ENCODE peak calls at places on chromosomes 3 and 15, in four cellular contexts. R, Y, N and S are unnamed samples.

GRCh38 chr3:31246293-31247062 is 286.2 kb upstream of the STT3B start:
- DNase-seq in R (no peak), Y (no peak), N (no peak), S (no peak)

GRCh38 chr3:109899930-109900329 is 562.6 kb upstream of the DPPA4 start:
- DNase-seq in N (no peak), Y (no peak), R (no peak), S (no peak)

GRCh38 chr15:75830910-75831805 is 12.1 kb upstream of the UBE2Q2 start:
- DNase-seq in R (no peak), N (no peak), Y (no peak), S (no peak)

GRCh38 chr3:73143821-73144237 is 82.4 kb downstream of the EBLN2 start:
- DNase-seq in R (no peak), Y (no peak), N (no peak), S (no peak)

GRCh38 chr3:192862408-192863385 is 55.0 kb downstream of the MB21D2 start:
- DNase-seq in R (no peak), Y (no peak), N (no peak), S (no peak)

GRCh38 chr3:105351821-105352220 is 14.9 kb upstream of the ALCAM start:
- DNase-seq in R (no peak), Y (no peak), N (no peak), S (no peak)

GRCh38 chr3:16900779-16901440 is 16.2 kb downstream of the PLCL2 start:
- DNase-seq in N (no peak), Y (no peak), R (no peak), S (no peak)

GRCh38 chr3:176633511-176633910 is 563.8 kb downstream of the TBL1XR1 start:
- DNase-seq in N (no peak), R (no peak), Y (no peak), S (peak; percentile 12)

GRCh38 chr3:15629860-15630597 is 28.5 kb downstream of the BTD start:
- DNase-seq in Y (peak; percentile 65), R (peak; percentile 71), N (no peak), S (peak; percentile 68)

GRCh38 chr3:129005526-129006303 is 4.6 kb downstream of the EFCC1 start:
- DNase-seq in Y (peak; percentile 48), R (no peak), N (peak; percentile 57), S (no peak)

GRCh38 chr15:68275165-68275746 is 2.3 kb upstream of the FEM1B start:
- DNase-seq in R (no peak), N (peak; percentile 35), Y (no peak), S (no peak)

GRCh38 chr3:184786271-184787010 is 25.5 kb upstream of the VPS8 start:
- DNase-seq in R (no peak), Y (peak; percentile 56), N (no peak), S (no peak)

GRCh38 chr3:105869531-105869833 is 670 bp upstream of the CBLB start:
- DNase-seq in R (no peak), Y (no peak), N (no peak), S (no peak)

GRCh38 chr3:52415769-52416168 is 29.1 kb downstream of the SEMA3G start:
- DNase-seq in Y (no peak), N (no peak), R (no peak), S (no peak)

GRCh38 chr3:184381261-184382224 is 1.7 kb downstream of the CHRD start:
- DNase-seq in N (peak; percentile 54), Y (no peak), R (no peak), S (no peak)

GRCh38 chr3:170809021-170809974 is 60.7 kb downstream of the RPL22L1 start:
- DNase-seq in N (no peak), R (peak; percentile 33), Y (peak; percentile 21), S (peak; percentile 52)

GRCh38 chr15:73700041-73700842 is 16.1 kb downstream of the CD276 start:
- DNase-seq in R (peak; percentile 76), N (peak; percentile 66), Y (peak; percentile 79), S (peak; percentile 68)

GRCh38 chr15:38226867-38227266 is 25.8 kb upstream of the SPRED1 start:
- DNase-seq in Y (peak; percentile 71), N (no peak), R (peak; percentile 61), S (no peak)

GRCh38 chr3:72176537-72177041 is 391.6 kb upstream of the PROK2 start:
- DNase-seq in R (no peak), Y (peak; percentile 44), N (no peak), S (no peak)

GRCh38 chr15:98760975-98761374 is 112.6 kb downstream of the IGF1R start:
- DNase-seq in Y (no peak), R (no peak), N (no peak), S (no peak)

GRCh38 chr3:46549989-46550388 is 16.1 kb downstream of the LRRC2 start:
- DNase-seq in R (no peak), N (no peak), Y (no peak), S (no peak)

GRCh38 chr3:14273886-14274517 is 95.4 kb downstream of the LSM3 start:
- DNase-seq in Y (no peak), N (no peak), R (no peak), S (peak; percentile 47)

GRCh38 chr15:101689901-101690300 is 34.4 kb downstream of the TARS3 start:
- DNase-seq in N (no peak), R (no peak), Y (no peak), S (no peak)

GRCh38 chr15:70152070-70152480 is 54.4 kb upstream of the TLE3 start:
- DNase-seq in N (peak; percentile 46), R (peak; percentile 85), Y (no peak), S (no peak)

GRCh38 chr3:42600958-42601675 is 631 bp downstream of the NKTR start:
- DNase-seq in R (no peak), Y (peak; percentile 72), N (no peak), S (no peak)

GRCh38 chr3:111333642-111334041 is 208.4 kb upstream of the CD96 start:
- DNase-seq in R (no peak), N (no peak), Y (no peak), S (no peak)

GRCh38 chr15:68640791-68641331 is 62.1 kb downstream of the CORO2B start:
- DNase-seq in Y (no peak), N (no peak), R (no peak), S (no peak)

GRCh38 chr3:18189651-18190050 is 235.5 kb downstream of the SATB1 start:
- DNase-seq in Y (no peak), R (no peak), N (no peak), S (no peak)

GRCh38 chr3:30873667-30874066 is 20.8 kb downstream of the GADL1 start:
- DNase-seq in N (no peak), Y (no peak), R (no peak), S (no peak)

GRCh38 chr15:93088200-93088980 is 621 bp downstream of the RGMA start:
- DNase-seq in N (no peak), R (peak; percentile 45), Y (no peak), S (peak; percentile 38)

GRCh38 chr3:197125601-197126000 is 96.0 kb upstream of the MELTF start:
- DNase-seq in Y (no peak), R (no peak), N (no peak), S (no peak)

GRCh38 chr3:32454111-32454510 is 48.5 kb downstream of the CMTM6 start:
- DNase-seq in R (no peak), Y (no peak), N (no peak), S (no peak)

GRCh38 chr3:32457971-32458471 is 44.6 kb downstream of the CMTM6 start:
- DNase-seq in N (no peak), R (no peak), Y (no peak), S (no peak)

GRCh38 chr3:32455609-32456428 is 46.8 kb downstream of the CMTM6 start:
- DNase-seq in R (no peak), Y (no peak), N (no peak), S (no peak)

GRCh38 chr3:32454731-32455608 is 47.7 kb downstream of the CMTM6 start:
- DNase-seq in Y (no peak), R (no peak), N (no peak), S (no peak)

GRCh38 chr3:32456429-32457130 is 46.1 kb downstream of the CMTM6 start:
- DNase-seq in Y (no peak), R (no peak), N (no peak), S (no peak)
- H3K4me1 ChIP-seq in Y (peaks cover 6% of the 10 kb centered on the region), R (peaks cover 3% of the 10 kb centered on the region), N (no peaks in the 10 kb centered on the region), S (peaks cover 4% of the 10 kb centered on the region)

GRCh38 chr3:120174811-120175210 is 80.6 kb upstream of the GSK3B start:
- DNase-seq in N (no peak), Y (no peak), R (no peak), S (no peak)

GRCh38 chr3:120180731-120181412 is 86.6 kb upstream of the GSK3B start:
- DNase-seq in R (no peak), Y (no peak), N (no peak), S (no peak)

GRCh38 chr3:120177907-120178306 is 83.7 kb upstream of the GSK3B start:
- DNase-seq in R (no peak), Y (no peak), N (no peak), S (no peak)

GRCh38 chr3:120173056-120173675 is 78.9 kb upstream of the GSK3B start:
- DNase-seq in Y (no peak), R (no peak), N (no peak), S (no peak)

DNA sequence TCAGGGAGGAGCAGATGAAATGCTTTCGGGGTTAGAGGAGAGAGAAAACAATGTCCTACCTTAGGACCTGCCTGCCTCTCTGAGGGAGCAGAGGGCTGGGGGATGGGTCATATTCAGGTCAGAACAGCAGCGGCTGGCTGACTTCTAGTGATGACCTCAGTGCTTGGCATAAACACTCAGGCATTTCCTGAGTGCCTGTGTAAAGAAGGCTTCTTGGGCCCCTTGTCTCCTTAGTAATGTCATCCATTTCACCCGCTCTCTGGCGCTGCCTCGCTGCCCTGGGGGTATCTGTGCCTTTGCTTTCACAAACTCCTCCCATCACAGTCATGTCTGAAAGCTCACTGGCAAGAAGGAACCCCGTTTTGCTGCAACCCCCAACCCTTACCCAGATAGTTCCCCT is 82.9 kb upstream of the GSK3B start:
- DNase-seq in N (no peak), Y (no peak), R (peak; percentile 20), S (no peak)
- TF ChIP-seq CTCF in N (no peak), Y (no peak), R (no peak), S (no peak)

DNA sequence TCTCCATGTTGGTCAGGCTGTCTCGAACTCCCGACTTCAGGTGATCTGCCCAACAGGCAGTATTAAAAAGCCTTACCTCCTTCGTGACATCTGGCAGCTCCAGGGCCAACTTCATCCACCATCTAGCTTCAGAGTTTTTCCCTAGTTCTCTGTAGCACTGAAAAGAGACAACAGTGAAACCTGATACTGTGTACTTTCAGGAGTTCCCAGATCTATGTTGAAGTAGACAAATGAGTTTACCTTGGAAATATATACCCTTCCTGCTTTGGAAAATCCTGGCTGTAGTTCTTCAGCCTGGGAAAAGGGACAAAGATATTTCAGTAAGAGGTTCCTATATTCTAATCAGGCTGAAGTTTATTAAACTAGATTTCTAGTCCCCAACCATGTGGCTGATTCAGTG is 18.0 kb downstream of the RMDN3 start:
- DNase-seq in R (no peak), N (no peak), Y (no peak), S (no peak)
- H3K36me3 ChIP-seq in R (peaks cover 21% of the 10 kb centered on the region), N (no peaks in the 10 kb centered on the region), Y (no peaks in the 10 kb centered on the region), S (peaks cover 1% of the 10 kb centered on the region)

GRCh38 chr15:67107014-67107812 is 41.8 kb downstream of the SMAD3 start:
- DNase-seq in N (peak; percentile 38), R (peak; percentile 86), Y (peak; percentile 77), S (no peak)

GRCh38 chr15:67105065-67105951 is 39.9 kb downstream of the SMAD3 start:
- DNase-seq in R (peak; percentile 82), N (peak; percentile 43), Y (peak; percentile 58), S (no peak)

GRCh38 chr15:67106764-67107013 is 41.3 kb downstream of the SMAD3 start:
- DNase-seq in Y (no peak), N (no peak), R (no peak), S (no peak)

GRCh38 chr15:67104453-67104852 is 39.1 kb downstream of the SMAD3 start:
- DNase-seq in Y (no peak), R (no peak), N (no peak), S (no peak)

GRCh38 chr15:67105991-67106763 is 40.8 kb downstream of the SMAD3 start:
- DNase-seq in Y (no peak), N (no peak), R (no peak), S (no peak)
- H3K4me1 ChIP-seq in Y (peaks cover 83% of the 10 kb centered on the region), N (peaks cover 3% of the 10 kb centered on the region), R (peaks cover 54% of the 10 kb centered on the region), S (peaks cover 38% of the 10 kb centered on the region)